ENCODE peak calls at places on chromosomes 13 and 19, in seven cellular contexts. One of them, this sample, is unnamed.
A peak's percentile ranks its signal among the peaks of the same experiment; 100 is the strongest.

GRCh38 chr19:13036366-13036976 is 41.2 kb downstream of the NFIX start:
- DNase-seq in hepatocyte: peak; percentile 68
- DNase-seq in IMR-90: peak; percentile 29
- DNase-seq in lower lobe of right lung: peak; percentile 72
- DNase-seq in neural progenitor cell: no peak
- DNase-seq in breast epithelium: peak; percentile 76
- DNase-seq in heart right ventricle: no peak
- DNase-seq in this sample: peak; percentile 95

GRCh38 chr13:83992566-83993358 is 110.5 kb upstream of the SLITRK1 start:
- DNase-seq in lower lobe of right lung: no peak
- DNase-seq in neural progenitor cell: no peak
- DNase-seq in IMR-90: no peak
- DNase-seq in heart right ventricle: no peak
- DNase-seq in breast epithelium: no peak
- DNase-seq in hepatocyte: no peak
- DNase-seq in this sample: no peak

GRCh38 chr19:18253716-18254115 is 20.5 kb downstream of the IQCN start:
- DNase-seq in IMR-90: no peak
- DNase-seq in neural progenitor cell: no peak
- DNase-seq in heart right ventricle: no peak
- DNase-seq in hepatocyte: no peak
- DNase-seq in lower lobe of right lung: peak; percentile 59
- DNase-seq in breast epithelium: no peak
- DNase-seq in this sample: no peak

GRCh38 chr13:50353651-50354415 is 338.6 kb downstream of the KCNRG start:
- DNase-seq in neural progenitor cell: no peak
- DNase-seq in lower lobe of right lung: no peak
- DNase-seq in IMR-90: peak; percentile 62
- DNase-seq in breast epithelium: no peak
- DNase-seq in hepatocyte: peak; percentile 16
- DNase-seq in heart right ventricle: no peak
- DNase-seq in this sample: no peak

GRCh38 chr19:14019100-14019499 is 8.8 kb upstream of the RLN3 start:
- DNase-seq in neural progenitor cell: no peak
- DNase-seq in heart right ventricle: no peak
- DNase-seq in IMR-90: no peak
- DNase-seq in lower lobe of right lung: peak; percentile 14
- DNase-seq in breast epithelium: no peak
- DNase-seq in hepatocyte: no peak
- DNase-seq in this sample: no peak

GRCh38 chr13:113098163-113098732 is 7.3 kb upstream of the F7 start:
- DNase-seq in heart right ventricle: no peak
- DNase-seq in IMR-90: peak; percentile 66
- DNase-seq in lower lobe of right lung: no peak
- DNase-seq in neural progenitor cell: no peak
- DNase-seq in breast epithelium: no peak
- DNase-seq in hepatocyte: no peak
- DNase-seq in this sample: no peak

GRCh38 chr19:52336976-52337375 is 933 bp downstream of the ZNF610 start:
- DNase-seq in IMR-90: peak; percentile 27
- DNase-seq in neural progenitor cell: peak; percentile 26
- DNase-seq in breast epithelium: no peak
- DNase-seq in lower lobe of right lung: no peak
- DNase-seq in hepatocyte: peak; percentile 26
- DNase-seq in heart right ventricle: no peak
- DNase-seq in this sample: no peak

GRCh38 chr19:932647-933552 is 7.1 kb downstream of the ARID3A start:
- DNase-seq in neural progenitor cell: peak; percentile 54
- DNase-seq in heart right ventricle: peak; percentile 79
- DNase-seq in hepatocyte: no peak
- DNase-seq in breast epithelium: no peak
- DNase-seq in IMR-90: peak; percentile 94
- DNase-seq in lower lobe of right lung: peak; percentile 75
- DNase-seq in this sample: peak; percentile 75

GRCh38 chr19:42601811-42602443 is 7.2 kb upstream of the CEACAM8 start:
- DNase-seq in heart right ventricle: peak; percentile 36
- DNase-seq in neural progenitor cell: peak; percentile 48
- DNase-seq in breast epithelium: no peak
- DNase-seq in IMR-90: peak; percentile 24
- DNase-seq in lower lobe of right lung: no peak
- DNase-seq in hepatocyte: peak; percentile 41
- DNase-seq in this sample: no peak

GRCh38 chr13:79477968-79478367 is 3.0 kb upstream of the NDFIP2 start:
- DNase-seq in breast epithelium: no peak
- DNase-seq in heart right ventricle: peak; percentile 49
- DNase-seq in neural progenitor cell: peak; percentile 59
- DNase-seq in IMR-90: no peak
- DNase-seq in lower lobe of right lung: no peak
- DNase-seq in hepatocyte: no peak
- DNase-seq in this sample: no peak

GRCh38 chr13:46403851-46404731 is 17.0 kb upstream of the RUBCNL start:
- DNase-seq in IMR-90: no peak
- DNase-seq in neural progenitor cell: no peak
- DNase-seq in breast epithelium: no peak
- DNase-seq in heart right ventricle: no peak
- DNase-seq in lower lobe of right lung: peak; percentile 55
- DNase-seq in hepatocyte: no peak
- DNase-seq in this sample: no peak

GRCh38 chr19:4830768-4831265 is 695 bp downstream of the TICAM1 start:
- DNase-seq in neural progenitor cell: no peak
- DNase-seq in lower lobe of right lung: no peak
- DNase-seq in breast epithelium: no peak
- DNase-seq in hepatocyte: no peak
- DNase-seq in IMR-90: no peak
- DNase-seq in heart right ventricle: no peak
- DNase-seq in this sample: no peak

GRCh38 chr13:77415253-77416127 is 88.6 kb upstream of the MYCBP2 start:
- DNase-seq in lower lobe of right lung: no peak
- DNase-seq in heart right ventricle: no peak
- DNase-seq in neural progenitor cell: no peak
- DNase-seq in IMR-90: no peak
- DNase-seq in breast epithelium: no peak
- DNase-seq in hepatocyte: no peak
- DNase-seq in this sample: no peak

GRCh38 chr19:3046621-3047306 is 15.5 kb downstream of the TLE5 start:
- DNase-seq in neural progenitor cell: peak; percentile 93
- DNase-seq in heart right ventricle: peak; percentile 44
- DNase-seq in hepatocyte: peak; percentile 71
- DNase-seq in breast epithelium: no peak
- DNase-seq in IMR-90: no peak
- DNase-seq in lower lobe of right lung: peak; percentile 49
- DNase-seq in this sample: no peak

GRCh38 chr19:4606921-4607678 is 32.2 kb upstream of the TNFAIP8L1 start:
- DNase-seq in lower lobe of right lung: no peak
- DNase-seq in breast epithelium: no peak
- DNase-seq in neural progenitor cell: peak; percentile 87
- DNase-seq in IMR-90: no peak
- DNase-seq in hepatocyte: peak; percentile 41
- DNase-seq in heart right ventricle: peak; percentile 74
- DNase-seq in this sample: no peak

GRCh38 chr19:48728882-48729645 is 9.5 kb upstream of the MAMSTR start:
- DNase-seq in IMR-90: no peak
- DNase-seq in lower lobe of right lung: no peak
- DNase-seq in heart right ventricle: no peak
- DNase-seq in breast epithelium: no peak
- DNase-seq in hepatocyte: no peak
- DNase-seq in neural progenitor cell: peak; percentile 50
- DNase-seq in this sample: no peak

GRCh38 chr13:111915104-111915551 is 151.8 kb upstream of the SOX1 start:
- DNase-seq in hepatocyte: no peak
- DNase-seq in IMR-90: no peak
- DNase-seq in neural progenitor cell: no peak
- DNase-seq in heart right ventricle: no peak
- DNase-seq in breast epithelium: no peak
- DNase-seq in lower lobe of right lung: no peak
- DNase-seq in this sample: peak; percentile 45

GRCh38 chr13:106100261-106100919 is 435.1 kb downstream of the EFNB2 start:
- DNase-seq in neural progenitor cell: peak; percentile 92
- DNase-seq in heart right ventricle: peak; percentile 19
- DNase-seq in breast epithelium: no peak
- DNase-seq in IMR-90: no peak
- DNase-seq in lower lobe of right lung: no peak
- DNase-seq in hepatocyte: peak; percentile 72
- DNase-seq in this sample: no peak

GRCh38 chr13:71661921-71662320 is 205.1 kb downstream of the DACH1 start:
- DNase-seq in IMR-90: peak; percentile 41
- DNase-seq in breast epithelium: no peak
- DNase-seq in lower lobe of right lung: no peak
- DNase-seq in heart right ventricle: no peak
- DNase-seq in neural progenitor cell: no peak
- DNase-seq in hepatocyte: no peak
- DNase-seq in this sample: no peak

GRCh38 chr19:37905936-37906867 is at the start of gene WDR87:
- DNase-seq in IMR-90: no peak
- DNase-seq in neural progenitor cell: peak; percentile 96
- DNase-seq in breast epithelium: no peak
- DNase-seq in lower lobe of right lung: peak; percentile 62
- DNase-seq in heart right ventricle: no peak
- DNase-seq in hepatocyte: peak; percentile 77
- DNase-seq in this sample: no peak

GRCh38 chr19:10979950-10980349 is 19.1 kb downstream of the SMARCA4 start:
- DNase-seq in hepatocyte: no peak
- DNase-seq in breast epithelium: no peak
- DNase-seq in IMR-90: no peak
- DNase-seq in neural progenitor cell: no peak
- DNase-seq in lower lobe of right lung: no peak
- DNase-seq in heart right ventricle: no peak
- DNase-seq in this sample: no peak

GRCh38 chr19:2983351-2984195 is 6.2 kb downstream of the TLE6 start:
- DNase-seq in breast epithelium: peak; percentile 86
- DNase-seq in hepatocyte: peak; percentile 75
- DNase-seq in neural progenitor cell: peak; percentile 92
- DNase-seq in heart right ventricle: peak; percentile 75
- DNase-seq in lower lobe of right lung: no peak
- DNase-seq in IMR-90: peak; percentile 7
- DNase-seq in this sample: peak; percentile 53

GRCh38 chr13:98598043-98598442 is 21.1 kb upstream of the STK24 start:
- DNase-seq in hepatocyte: no peak
- DNase-seq in neural progenitor cell: peak; percentile 38
- DNase-seq in IMR-90: no peak
- DNase-seq in lower lobe of right lung: no peak
- DNase-seq in breast epithelium: no peak
- DNase-seq in heart right ventricle: no peak
- DNase-seq in this sample: no peak

GRCh38 chr13:25415196-25415595 is 43.4 kb downstream of the ATP8A2 start:
- DNase-seq in lower lobe of right lung: no peak
- DNase-seq in hepatocyte: no peak
- DNase-seq in IMR-90: no peak
- DNase-seq in breast epithelium: no peak
- DNase-seq in heart right ventricle: no peak
- DNase-seq in neural progenitor cell: no peak
- DNase-seq in this sample: no peak

GRCh38 chr19:42367929-42368328 is 22.2 kb downstream of the CNFN start:
- DNase-seq in hepatocyte: no peak
- DNase-seq in breast epithelium: no peak
- DNase-seq in neural progenitor cell: no peak
- DNase-seq in IMR-90: no peak
- DNase-seq in heart right ventricle: no peak
- DNase-seq in lower lobe of right lung: no peak
- DNase-seq in this sample: no peak

GRCh38 chr19:11581740-11582139 is 4.3 kb upstream of the ACP5 start:
- DNase-seq in IMR-90: peak; percentile 52
- DNase-seq in hepatocyte: no peak
- DNase-seq in neural progenitor cell: no peak
- DNase-seq in lower lobe of right lung: no peak
- DNase-seq in heart right ventricle: no peak
- DNase-seq in breast epithelium: no peak
- DNase-seq in this sample: no peak

GRCh38 chr19:1901940-1902404 is 3.2 kb upstream of the ADAT3 start:
- DNase-seq in heart right ventricle: no peak
- DNase-seq in neural progenitor cell: no peak
- DNase-seq in hepatocyte: no peak
- DNase-seq in breast epithelium: no peak
- DNase-seq in IMR-90: no peak
- DNase-seq in lower lobe of right lung: peak; percentile 78
- DNase-seq in this sample: no peak

GRCh38 chr13:60351326-60351725 is 45.7 kb upstream of the TDRD3 start:
- DNase-seq in IMR-90: peak; percentile 47
- DNase-seq in hepatocyte: peak; percentile 20
- DNase-seq in neural progenitor cell: no peak
- DNase-seq in heart right ventricle: no peak
- DNase-seq in breast epithelium: no peak
- DNase-seq in lower lobe of right lung: no peak
- DNase-seq in this sample: no peak

GRCh38 chr13:59409211-59409610 is 754.5 kb downstream of the DIAPH3 start:
- DNase-seq in heart right ventricle: peak; percentile 75
- DNase-seq in breast epithelium: peak; percentile 18
- DNase-seq in IMR-90: peak; percentile 58
- DNase-seq in lower lobe of right lung: no peak
- DNase-seq in hepatocyte: peak; percentile 38
- DNase-seq in neural progenitor cell: peak; percentile 45
- DNase-seq in this sample: no peak

GRCh38 chr13:51230473-51231105 is 8.4 kb downstream of the FAM124A start:
- DNase-seq in breast epithelium: peak; percentile 28
- DNase-seq in hepatocyte: peak; percentile 41
- DNase-seq in heart right ventricle: peak; percentile 82
- DNase-seq in IMR-90: peak; percentile 7
- DNase-seq in lower lobe of right lung: no peak
- DNase-seq in neural progenitor cell: no peak
- DNase-seq in this sample: peak; percentile 71

GRCh38 chr19:40804783-40805242 is 5.8 kb downstream of the EGLN2 start:
- DNase-seq in heart right ventricle: no peak
- DNase-seq in lower lobe of right lung: no peak
- DNase-seq in neural progenitor cell: no peak
- DNase-seq in hepatocyte: no peak
- DNase-seq in IMR-90: no peak
- DNase-seq in breast epithelium: no peak
- DNase-seq in this sample: no peak
- TF ChIP-seq CTCF in heart right ventricle: no peak
- TF ChIP-seq CTCF in lower lobe of right lung: no peak
- TF ChIP-seq CTCF in neural progenitor cell: peak; percentile 10
- TF ChIP-seq CTCF in hepatocyte: no peak
- TF ChIP-seq CTCF in IMR-90: no peak
- TF ChIP-seq CTCF in breast epithelium: no peak
- TF ChIP-seq CTCF in this sample: no peak

GRCh38 chr19:57632987-57633831 is at the start of gene ZNF211:
- DNase-seq in breast epithelium: peak; percentile 85
- DNase-seq in IMR-90: peak; percentile 93
- DNase-seq in lower lobe of right lung: peak; percentile 93
- DNase-seq in neural progenitor cell: peak; percentile 99
- DNase-seq in heart right ventricle: peak; percentile 95
- DNase-seq in hepatocyte: peak; percentile 98
- DNase-seq in this sample: peak; percentile 64
- H3K27ac ChIP-seq in breast epithelium: peak within 1 kb of the TSS; percentile 85
- H3K27ac ChIP-seq in IMR-90: peak within 1 kb of the TSS; percentile 78
- H3K27ac ChIP-seq in lower lobe of right lung: peak within 1 kb of the TSS; percentile 85
- H3K27ac ChIP-seq in neural progenitor cell: no peak within 1 kb of the TSS
- H3K27ac ChIP-seq in heart right ventricle: peak within 1 kb of the TSS; percentile 91
- H3K27ac ChIP-seq in hepatocyte: peak within 1 kb of the TSS; percentile 81
- H3K27ac ChIP-seq in this sample: peak within 1 kb of the TSS; percentile 73

GRCh38 chr19:45615795-45616708 is 14.0 kb upstream of the GPR4 start:
- DNase-seq in neural progenitor cell: peak; percentile 99
- DNase-seq in lower lobe of right lung: peak; percentile 84
- DNase-seq in hepatocyte: peak; percentile 92
- DNase-seq in IMR-90: peak; percentile 80
- DNase-seq in heart right ventricle: peak; percentile 84
- DNase-seq in breast epithelium: no peak
- DNase-seq in this sample: peak; percentile 15
- H3K4me3 ChIP-seq in neural progenitor cell: peak overlapping the region; percentile 66
- H3K4me3 ChIP-seq in lower lobe of right lung: no peak overlapping the region
- H3K4me3 ChIP-seq in hepatocyte: no peak overlapping the region
- H3K4me3 ChIP-seq in IMR-90: no peak overlapping the region
- H3K4me3 ChIP-seq in heart right ventricle: no peak overlapping the region
- H3K4me3 ChIP-seq in breast epithelium: no peak overlapping the region
- H3K4me3 ChIP-seq in this sample: no peak overlapping the region

GRCh38 chr13:40290758-40291157 is 375.7 kb downstream of the FOXO1 start:
- DNase-seq in lower lobe of right lung: no peak
- DNase-seq in heart right ventricle: no peak
- DNase-seq in IMR-90: no peak
- DNase-seq in neural progenitor cell: no peak
- DNase-seq in breast epithelium: no peak
- DNase-seq in hepatocyte: no peak
- DNase-seq in this sample: no peak
- TF ChIP-seq CTCF in lower lobe of right lung: no peak
- TF ChIP-seq CTCF in heart right ventricle: no peak
- TF ChIP-seq CTCF in IMR-90: no peak
- TF ChIP-seq CTCF in neural progenitor cell: no peak
- TF ChIP-seq CTCF in breast epithelium: no peak
- TF ChIP-seq CTCF in hepatocyte: no peak
- TF ChIP-seq CTCF in this sample: no peak

This sample was measured in ascending aorta.